ENCODE peak calls at places on chromosomes 7 and 10, in nine cellular contexts. K, R, P, T, F, N, W, D and G are unnamed samples. For H3K4me1, the result is how much of the 10 kb centered on the place peaks cover.

GRCh38 chr7:27198138-27198841 is 1.6 kb downstream of the HOXA13 start:
- DNase-seq in K (peak), R (peak), P (no peak), T (no peak), F (no peak), N (no peak), W (no peak), D (no peak), G (no peak)

GRCh38 chr7:12567015-12567414 is 3.5 kb upstream of the SCIN start:
- DNase-seq in K (no peak), R (no peak), P (no peak), T (no peak), F (no peak), N (no peak), W (no peak), D (no peak), G (no peak)

GRCh38 chr10:83764681-83765080 is 374.6 kb upstream of the GHITM start:
- DNase-seq in K (no peak), R (no peak), P (peak), T (no peak), F (peak), N (no peak), W (no peak), D (no peak), G (no peak)

GRCh38 chr7:150362989-150363769 is 5.4 kb upstream of the REPIN1 start:
- DNase-seq in K (no peak), R (peak), P (peak), T (no peak), F (no peak), N (no peak), W (no peak), D (no peak), G (no peak)

GRCh38 chr10:112956631-112957350 is 6.7 kb downstream of the TCF7L2 start:
- DNase-seq in K (no peak), R (no peak), P (peak), T (no peak), F (no peak), N (no peak), W (no peak), D (no peak), G (no peak)

GRCh38 chr7:28855538-28856217 is 102.5 kb downstream of the TRIL start:
- DNase-seq in K (no peak), R (no peak), P (no peak), T (no peak), F (no peak), N (no peak), W (no peak), D (peak), G (no peak)

GRCh38 chr10:44779511-44779910 is 131.6 kb upstream of the TMEM72 start:
- DNase-seq in K (no peak), R (no peak), P (no peak), T (no peak), F (no peak), N (no peak), W (no peak), D (no peak), G (no peak)

GRCh38 chr7:141648276-141649114 is 53.5 kb downstream of the DENND11 start:
- DNase-seq in K (no peak), R (no peak), P (no peak), T (no peak), F (no peak), N (no peak), W (no peak), D (no peak), G (no peak)

GRCh38 chr7:84154991-84155781 is 39.4 kb downstream of the SEMA3A start:
- DNase-seq in K (no peak), R (no peak), P (no peak), T (no peak), F (no peak), N (no peak), W (no peak), D (no peak), G (no peak)

GRCh38 chr7:82156168-82156567 is 287.4 kb downstream of the CACNA2D1 start:
- DNase-seq in K (no peak), R (no peak), P (peak), T (no peak), F (no peak), N (no peak), W (no peak), D (no peak), G (no peak)

GRCh38 chr7:29878081-29878688 is 71.9 kb downstream of the WIPF3 start:
- DNase-seq in K (no peak), R (no peak), P (no peak), T (peak), F (peak), N (peak), W (no peak), D (peak), G (peak)

GRCh38 chr10:51403522-51403921 is 295.9 kb downstream of the CSTF2T start:
- DNase-seq in K (no peak), R (no peak), P (no peak), T (no peak), F (no peak), N (no peak), W (no peak), D (no peak), G (no peak)

GRCh38 chr10:26890956-26891355 is 30.2 kb upstream of the ABI1 start:
- DNase-seq in K (no peak), R (no peak), P (peak), T (peak), F (peak), N (no peak), W (no peak), D (peak), G (peak)

GRCh38 chr10:43257210-43258031 is 9.4 kb downstream of the RASGEF1A start:
- DNase-seq in K (peak), R (no peak), P (no peak), T (no peak), F (no peak), N (no peak), W (no peak), D (no peak), G (peak)

GRCh38 chr10:49744091-49744685 is 17.9 kb downstream of the OGDHL start:
- DNase-seq in K (no peak), R (no peak), P (no peak), T (no peak), F (no peak), N (no peak), W (no peak), D (no peak), G (no peak)

GRCh38 chr7:114298011-114298410 is 116.6 kb upstream of the FOXP2 start:
- DNase-seq in K (no peak), R (no peak), P (no peak), T (no peak), F (no peak), N (no peak), W (no peak), D (no peak), G (no peak)

GRCh38 chr10:19921300-19922140 is 105.3 kb downstream of the PLXDC2 start:
- DNase-seq in K (no peak), R (no peak), P (no peak), T (no peak), F (no peak), N (no peak), W (no peak), D (no peak), G (no peak)

GRCh38 chr10:87658858-87659555 is 671 bp upstream of the PAPSS2 start:
- DNase-seq in K (no peak), R (no peak), P (no peak), T (no peak), F (peak), N (no peak), W (no peak), D (no peak), G (no peak)

GRCh38 chr10:125337510-125337909 is 177.1 kb upstream of the CTBP2 start:
- DNase-seq in K (no peak), R (no peak), P (peak), T (no peak), F (no peak), N (no peak), W (no peak), D (no peak), G (no peak)

GRCh38 chr10:21724020-21724589 is 190.1 kb downstream of the MLLT10 start:
- DNase-seq in K (no peak), R (no peak), P (no peak), T (no peak), F (no peak), N (no peak), W (no peak), D (no peak), G (no peak)

GRCh38 chr10:52729259-52730104 is 43.1 kb downstream of the MBL2 start:
- DNase-seq in K (no peak), R (no peak), P (peak), T (peak), F (peak), N (no peak), W (no peak), D (no peak), G (no peak)

GRCh38 chr10:43396061-43396927 is 12.7 kb downstream of the HNRNPF start:
- DNase-seq in K (peak), R (peak), P (peak), T (peak), F (peak), N (peak), W (peak), D (peak), G (peak)

GRCh38 chr7:64611717-64612116 is 48.8 kb upstream of the ZNF680 start:
- DNase-seq in K (no peak), R (no peak), P (no peak), T (no peak), F (no peak), N (no peak), W (no peak), D (no peak), G (no peak)

GRCh38 chr7:64183126-64183742 is 23.8 kb upstream of the ZNF735 start:
- DNase-seq in K (no peak), R (no peak), P (no peak), T (peak), F (no peak), N (no peak), W (no peak), D (peak), G (no peak)

GRCh38 chr7:66903360-66904062 is 17.5 kb upstream of the TMEM248 start:
- DNase-seq in K (no peak), R (no peak), P (no peak), T (no peak), F (no peak), N (no peak), W (no peak), D (no peak), G (no peak)

GRCh38 chr7:66904063-66904593 is 16.9 kb upstream of the TMEM248 start:
- DNase-seq in K (no peak), R (no peak), P (no peak), T (no peak), F (no peak), N (no peak), W (no peak), D (no peak), G (no peak)

GRCh38 chr7:66905243-66905642 is 15.8 kb upstream of the TMEM248 start:
- DNase-seq in K (no peak), R (no peak), P (no peak), T (no peak), F (no peak), N (no peak), W (no peak), D (no peak), G (no peak)

GRCh38 chr7:66907731-66908130 is 13.3 kb upstream of the TMEM248 start:
- DNase-seq in K (no peak), R (no peak), P (no peak), T (no peak), F (no peak), N (no peak), W (no peak), D (no peak), G (no peak)

GRCh38 chr7:66905689-66906088 is 15.3 kb upstream of the TMEM248 start:
- DNase-seq in K (no peak), R (no peak), P (no peak), T (no peak), F (no peak), N (no peak), W (no peak), D (no peak), G (no peak)
- TF ChIP-seq CTCF in K (no peak), R (no peak), P (peak), T (peak), F (peak), N (no peak), W (no peak), D (peak), G (peak)

DNA sequence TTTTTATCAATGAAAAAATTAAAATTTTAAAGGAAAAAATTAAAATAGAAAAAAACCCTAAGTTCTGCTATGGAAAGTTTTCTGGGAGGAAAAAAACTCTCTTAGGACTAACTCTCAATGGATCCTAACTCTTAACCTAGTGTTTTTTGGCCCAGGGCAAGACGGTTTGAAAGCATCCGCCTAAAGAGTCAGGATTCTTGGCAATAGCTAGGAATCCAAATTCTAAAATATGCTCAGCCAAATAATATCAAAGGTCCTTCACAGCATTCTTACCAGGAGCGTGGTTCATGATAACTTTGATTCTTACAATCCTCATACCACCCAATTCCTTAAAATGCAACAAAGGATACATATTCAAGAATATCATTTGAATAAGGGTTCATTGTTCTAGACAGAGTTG is 21.2 kb downstream of the CPA1 start:
- DNase-seq in K (no peak), R (no peak), P (no peak), T (no peak), F (no peak), N (no peak), W (no peak), D (no peak), G (no peak)
- H3K4me1 ChIP-seq in K (under half), R (under half), P (under half), T (under half), F (under half), N (under half), W (under half), D (under half), G (under half)

GRCh38 chr7:134329614-134330316 is 13.0 kb upstream of the SLC35B4 start:
- DNase-seq in K (no peak), R (no peak), P (no peak), T (no peak), F (no peak), N (no peak), W (no peak), D (no peak), G (no peak)

GRCh38 chr7:134331393-134331792 is 14.7 kb upstream of the SLC35B4 start:
- DNase-seq in K (no peak), R (no peak), P (no peak), T (no peak), F (no peak), N (no peak), W (no peak), D (no peak), G (no peak)

GRCh38 chr7:134330990-134331389 is 14.3 kb upstream of the SLC35B4 start:
- DNase-seq in K (no peak), R (no peak), P (no peak), T (no peak), F (no peak), N (no peak), W (no peak), D (no peak), G (no peak)

GRCh38 chr7:134328900-134329299 is 12.2 kb upstream of the SLC35B4 start:
- DNase-seq in K (no peak), R (no peak), P (no peak), T (no peak), F (no peak), N (no peak), W (no peak), D (no peak), G (no peak)

DNA sequence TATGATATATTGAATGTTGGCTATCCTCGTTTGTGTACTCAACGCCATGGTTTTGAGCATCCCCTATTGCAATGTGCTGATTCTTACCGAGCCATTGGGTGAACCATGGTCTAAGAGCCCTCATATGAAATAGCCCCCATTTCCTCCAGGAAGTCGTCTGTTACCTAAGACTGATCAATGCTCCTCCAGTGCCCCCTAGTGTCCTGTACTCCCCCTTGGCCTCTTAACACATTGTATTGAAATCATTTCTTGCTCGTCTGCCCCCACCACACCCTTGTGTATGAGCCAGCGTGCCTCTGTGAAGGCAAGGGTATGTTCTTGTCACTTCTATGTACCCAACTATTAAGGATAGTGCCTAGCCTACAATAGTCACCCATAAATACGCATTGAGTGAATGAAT is 11.2 kb upstream of the SLC35B4 start:
- DNase-seq in K (no peak), R (no peak), P (peak), T (peak), F (peak), N (no peak), W (no peak), D (peak), G (peak)
- TF ChIP-seq CTCF in K (peak), R (peak), P (peak), T (peak), F (peak), N (no peak), W (no peak), D (peak), G (peak)

GRCh38 chr7:130919316-130920103 is 185.5 kb upstream of the KLF14 start:
- DNase-seq in K (no peak), R (no peak), P (no peak), T (no peak), F (no peak), N (no peak), W (no peak), D (no peak), G (no peak)
- H3K4me1 ChIP-seq in K (half or more), R (half or more), P (under half), T (under half), F (under half), N (half or more), W (half or more), D (under half), G (under half)

DNA sequence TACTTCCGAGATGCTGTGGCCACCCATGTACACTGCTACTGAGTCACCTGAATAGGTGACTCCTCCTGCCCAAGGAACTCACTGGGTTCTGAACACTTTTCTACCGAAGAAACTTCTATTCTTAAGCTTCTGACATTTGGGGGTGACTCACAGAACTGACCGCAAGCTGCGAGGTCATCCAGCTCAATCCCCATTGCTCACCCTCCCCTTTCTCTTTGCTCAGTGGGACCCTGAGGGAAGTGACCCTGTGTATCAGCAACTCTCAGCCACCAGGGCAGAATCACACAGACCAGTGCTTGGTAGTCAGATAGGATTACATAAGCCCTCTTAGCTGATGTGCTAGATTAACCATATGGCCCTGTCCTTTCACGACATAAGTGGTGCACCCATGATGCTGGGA is 46.3 kb downstream of the INSYN2A start:
- DNase-seq in K (no peak), R (no peak), P (no peak), T (no peak), F (no peak), N (no peak), W (no peak), D (no peak), G (no peak)
- TF ChIP-seq CTCF in K (no peak), R (no peak), P (no peak), T (no peak), F (no peak), N (no peak), W (no peak), D (no peak), G (no peak)